ENCODE peak calls at places on chromosomes 11 and 22, in seven cellular contexts. H is ascending aorta, I is fibroblast of gingiva, Q is amniotic stem cell, P is C1 segment of cervical spinal cord, N is M059J, J is head of caudate nucleus. E is an unnamed sample.

GRCh38 chr11:61912530-61912898 is 4.9 kb downstream of the RAB3IL1 start:
- DNase-seq in I (no peak), P (no peak), Q (no peak), H (no peak), N (no peak), J (no peak), E (peak; percentile 33)

GRCh38 chr11:15073361-15074205 is at the start of gene CALCB:
- DNase-seq in P (no peak), Q (no peak), H (no peak), J (peak; percentile 29), I (no peak), N (no peak), E (no peak)

GRCh38 chr22:26656896-26657851 is at the start of gene MIAT:
- DNase-seq in H (no peak), P (no peak), N (no peak), I (no peak), J (peak; percentile 81), Q (no peak), E (no peak)

GRCh38 chr22:46829140-46829891 is 66.9 kb downstream of the TBC1D22A start:
- DNase-seq in J (no peak), N (peak; percentile 92), P (no peak), H (no peak), I (peak; percentile 87), Q (peak; percentile 77), E (no peak)

GRCh38 chr22:30705710-30706651 is 11.3 kb downstream of the OSBP2 start:
- DNase-seq in I (peak; percentile 95), J (no peak), N (peak; percentile 84), H (no peak), Q (no peak), P (no peak), E (no peak)

GRCh38 chr22:36998620-36999351 is 20.5 kb downstream of the TST start:
- DNase-seq in H (no peak), P (no peak), J (no peak), N (peak; percentile 60), Q (no peak), I (no peak), E (no peak)

GRCh38 chr11:95324826-95325225 is 93.8 kb upstream of the SESN3 start:
- DNase-seq in Q (no peak), H (no peak), N (no peak), I (no peak), P (no peak), J (no peak), E (no peak)

GRCh38 chr11:92101845-92102244 is 122.8 kb upstream of the FAT3 start:
- DNase-seq in I (no peak), H (no peak), J (no peak), Q (no peak), P (no peak), N (no peak), E (no peak)

GRCh38 chr11:57154718-57155117 is 27.0 kb upstream of the LRRC55 start:
- DNase-seq in P (no peak), J (no peak), H (no peak), Q (no peak), N (no peak), I (peak; percentile 12), E (no peak)

GRCh38 chr11:125947419-125948277 is 1.8 kb downstream of the VSIG10L2 start:
- DNase-seq in Q (no peak), P (no peak), N (no peak), H (no peak), J (no peak), I (no peak), E (no peak)

GRCh38 chr22:45644714-45645113 is 26.9 kb upstream of the ATXN10 start:
- DNase-seq in N (no peak), J (no peak), I (no peak), P (no peak), H (no peak), Q (no peak), E (no peak)

GRCh38 chr11:26720003-26720402 is 1.9 kb downstream of the SLC5A12 start:
- DNase-seq in P (no peak), J (no peak), I (no peak), H (no peak), Q (no peak), N (no peak), E (no peak)

GRCh38 chr22:25119609-25120008 is 80.0 kb upstream of the CRYBB3 start:
- DNase-seq in J (no peak), N (no peak), H (no peak), P (no peak), Q (no peak), I (no peak), E (no peak)

GRCh38 chr11:73591743-73592142 is 6.2 kb downstream of the FAM168A start:
- DNase-seq in Q (no peak), H (no peak), J (no peak), N (no peak), P (no peak), I (no peak), E (no peak)

GRCh38 chr22:39526736-39527171 is 5.8 kb downstream of the RPS19BP1 start:
- DNase-seq in P (no peak), J (no peak), Q (no peak), I (no peak), H (no peak), N (no peak), E (no peak)

GRCh38 chr11:82864268-82864667 is 36.0 kb downstream of the PRCP start:
- DNase-seq in P (no peak), N (peak; percentile 63), I (peak; percentile 86), H (peak; percentile 22), J (peak; percentile 67), Q (no peak), E (peak; percentile 28)

GRCh38 chr22:27462190-27462589 is 339.4 kb downstream of the MN1 start:
- DNase-seq in Q (no peak), N (no peak), P (no peak), H (no peak), I (peak; percentile 72), J (peak; percentile 15), E (no peak)

GRCh38 chr22:24592846-24593809 is at the start of gene LRRC75B:
- DNase-seq in H (peak; percentile 52), N (peak; percentile 57), I (peak; percentile 87), P (no peak), J (peak; percentile 80), Q (peak; percentile 60), E (peak; percentile 82)

GRCh38 chr22:48576333-48577013 is 1251.2 kb downstream of the BRD1 start:
- DNase-seq in P (no peak), I (no peak), Q (no peak), H (no peak), J (peak; percentile 73), N (no peak), E (peak; percentile 61)

GRCh38 chr11:61775106-61775505 is 17.3 kb downstream of the TMEM258 start:
- DNase-seq in H (no peak), Q (no peak), N (no peak), J (no peak), I (no peak), P (no peak), E (no peak)

GRCh38 chr11:62664405-62665074 is 470 bp downstream of the C11orf98 start:
- DNase-seq in I (no peak), P (no peak), Q (peak; percentile 66), N (peak; percentile 70), J (no peak), H (no peak), E (no peak)

GRCh38 chr11:44622190-44622650 is 56.8 kb downstream of the CD82 start:
- DNase-seq in H (peak; percentile 3), J (no peak), P (no peak), I (no peak), Q (no peak), N (no peak), E (no peak)

GRCh38 chr11:73931039-73931645 is 19.7 kb upstream of the DNAJB13 start:
- DNase-seq in J (peak; percentile 6), H (no peak), Q (no peak), N (peak; percentile 66), I (peak; percentile 65), P (no peak), E (peak; percentile 11)

GRCh38 chr11:92141725-92142124 is 82.9 kb upstream of the FAT3 start:
- DNase-seq in H (no peak), P (no peak), J (no peak), N (no peak), I (no peak), Q (no peak), E (no peak)

GRCh38 chr11:126153999-126154398 is 57.5 kb downstream of the RPUSD4 start:
- DNase-seq in H (no peak), Q (no peak), I (peak; percentile 88), N (peak; percentile 89), P (no peak), J (no peak), E (no peak)

GRCh38 chr11:92651159-92651558 is 318.3 kb upstream of the MTNR1B start:
- DNase-seq in H (no peak), N (no peak), I (no peak), Q (no peak), J (no peak), P (no peak), E (no peak)

GRCh38 chr11:70158201-70158600 is 44.9 kb upstream of the FADD start:
- DNase-seq in P (no peak), Q (no peak), H (no peak), N (peak; percentile 72), I (no peak), J (no peak), E (no peak)

GRCh38 chr11:3631331-3631730 is 10.5 kb downstream of the ART5 start:
- DNase-seq in P (no peak), H (no peak), N (peak; percentile 24), I (no peak), Q (no peak), J (no peak), E (no peak)

GRCh38 chr11:46381836-46382643 is 571 bp downstream of the MDK start:
- DNase-seq in Q (no peak), I (no peak), J (no peak), H (no peak), N (no peak), P (no peak), E (no peak)

GRCh38 chr11:105367129-105367528 is 227.6 kb upstream of the CARD18 start:
- DNase-seq in Q (no peak), H (no peak), J (no peak), P (no peak), N (no peak), I (no peak), E (no peak)

GRCh38 chr11:27388869-27389268 is 25.9 kb upstream of the CCDC34 start:
- DNase-seq in P (no peak), H (no peak), I (no peak), N (peak; percentile 53), Q (no peak), J (no peak), E (no peak)

GRCh38 chr11:117759305-117759704 is 37.7 kb downstream of the DSCAML1 start:
- DNase-seq in N (no peak), P (no peak), I (no peak), J (no peak), H (no peak), Q (no peak), E (no peak)

GRCh38 chr11:69642549-69642912 is 1.6 kb downstream of the CCND1 start:
- DNase-seq in N (no peak), P (no peak), I (no peak), H (no peak), Q (no peak), J (peak; percentile 38), E (no peak)

GRCh38 chr11:123301696-123302400 is 106.8 kb upstream of the CLMP start:
- DNase-seq in I (peak; percentile 4), N (peak; percentile 62), J (peak; percentile 74), Q (no peak), P (peak; percentile 19), H (no peak), E (peak; percentile 24)

GRCh38 chr11:47955356-47955755 is 25.0 kb upstream of the PTPRJ start:
- DNase-seq in Q (no peak), P (no peak), N (no peak), H (no peak), I (no peak), J (no peak), E (no peak)

GRCh38 chr22:43833286-43834240 is 21.5 kb upstream of the EFCAB6 start:
- DNase-seq in P (no peak), Q (no peak), J (no peak), I (no peak), H (no peak), N (no peak), E (no peak)

E was measured in substantia nigra.